ENCODE peak calls at places on chromosomes 3 and 15, in seven cellular contexts. One of them, this sample, is unnamed.
A peak's percentile ranks its signal among the peaks of the same experiment; 100 is the strongest.

GRCh38 chr3:133384331-133385027 is 15.4 kb upstream of the BFSP2 start:
- DNase-seq in IMR-90: peak; percentile 65
- DNase-seq in neural progenitor cell: peak; percentile 88
- DNase-seq in tibial artery: no peak
- DNase-seq in dorsolateral prefrontal cortex: peak; percentile 73
- DNase-seq in heart left ventricle: peak; percentile 45
- DNase-seq in psoas muscle: peak; percentile 81
- DNase-seq in this sample: peak; percentile 72

GRCh38 chr3:11509175-11510000 is 134.3 kb downstream of the VGLL4 start:
- DNase-seq in neural progenitor cell: peak; percentile 60
- DNase-seq in dorsolateral prefrontal cortex: peak; percentile 53
- DNase-seq in heart left ventricle: peak; percentile 68
- DNase-seq in IMR-90: peak; percentile 96
- DNase-seq in tibial artery: peak; percentile 93
- DNase-seq in psoas muscle: peak; percentile 65
- DNase-seq in this sample: peak; percentile 90

GRCh38 chr3:149816326-149816725 is 3.3 kb downstream of the RNF13 start:
- DNase-seq in neural progenitor cell: no peak
- DNase-seq in psoas muscle: no peak
- DNase-seq in IMR-90: no peak
- DNase-seq in heart left ventricle: no peak
- DNase-seq in tibial artery: no peak
- DNase-seq in dorsolateral prefrontal cortex: no peak
- DNase-seq in this sample: no peak

GRCh38 chr15:63042879-63043340 is 363 bp downstream of the TPM1 start:
- DNase-seq in psoas muscle: no peak
- DNase-seq in heart left ventricle: no peak
- DNase-seq in tibial artery: no peak
- DNase-seq in dorsolateral prefrontal cortex: no peak
- DNase-seq in IMR-90: no peak
- DNase-seq in neural progenitor cell: peak; percentile 39
- DNase-seq in this sample: no peak

GRCh38 chr3:133722935-133723334 is 23.3 kb upstream of the TF start:
- DNase-seq in IMR-90: no peak
- DNase-seq in heart left ventricle: no peak
- DNase-seq in psoas muscle: no peak
- DNase-seq in neural progenitor cell: no peak
- DNase-seq in tibial artery: no peak
- DNase-seq in dorsolateral prefrontal cortex: no peak
- DNase-seq in this sample: no peak

GRCh38 chr15:101615986-101616848 is 36.0 kb downstream of the TM2D3 start:
- DNase-seq in psoas muscle: peak; percentile 86
- DNase-seq in dorsolateral prefrontal cortex: no peak
- DNase-seq in tibial artery: no peak
- DNase-seq in IMR-90: peak; percentile 67
- DNase-seq in heart left ventricle: peak; percentile 61
- DNase-seq in neural progenitor cell: peak; percentile 83
- DNase-seq in this sample: peak; percentile 75

GRCh38 chr15:22890296-22890695 is 51.8 kb downstream of the NIPA2 start:
- DNase-seq in heart left ventricle: no peak
- DNase-seq in IMR-90: no peak
- DNase-seq in neural progenitor cell: no peak
- DNase-seq in psoas muscle: no peak
- DNase-seq in tibial artery: peak; percentile 24
- DNase-seq in dorsolateral prefrontal cortex: no peak
- DNase-seq in this sample: no peak

GRCh38 chr3:41710646-41711388 is 251.1 kb downstream of the ULK4 start:
- DNase-seq in heart left ventricle: no peak
- DNase-seq in neural progenitor cell: peak; percentile 25
- DNase-seq in psoas muscle: peak; percentile 51
- DNase-seq in tibial artery: no peak
- DNase-seq in dorsolateral prefrontal cortex: no peak
- DNase-seq in IMR-90: peak; percentile 83
- DNase-seq in this sample: peak; percentile 66

GRCh38 chr15:31440754-31441298 is 114.2 kb downstream of the KLF13 start:
- DNase-seq in neural progenitor cell: peak; percentile 51
- DNase-seq in dorsolateral prefrontal cortex: peak; percentile 38
- DNase-seq in heart left ventricle: peak; percentile 68
- DNase-seq in IMR-90: peak; percentile 27
- DNase-seq in psoas muscle: peak; percentile 80
- DNase-seq in tibial artery: peak; percentile 82
- DNase-seq in this sample: peak; percentile 29

GRCh38 chr15:54481819-54482218 is 503.6 kb downstream of the UNC13C start:
- DNase-seq in IMR-90: no peak
- DNase-seq in tibial artery: no peak
- DNase-seq in neural progenitor cell: no peak
- DNase-seq in heart left ventricle: no peak
- DNase-seq in dorsolateral prefrontal cortex: no peak
- DNase-seq in psoas muscle: no peak
- DNase-seq in this sample: no peak

GRCh38 chr3:143288944-143289343 is 169.4 kb downstream of the CHST2 start:
- DNase-seq in neural progenitor cell: no peak
- DNase-seq in tibial artery: no peak
- DNase-seq in heart left ventricle: no peak
- DNase-seq in psoas muscle: no peak
- DNase-seq in IMR-90: no peak
- DNase-seq in dorsolateral prefrontal cortex: no peak
- DNase-seq in this sample: no peak

GRCh38 chr3:186425788-186426730 is 64.0 kb upstream of the DGKG start:
- DNase-seq in IMR-90: peak; percentile 75
- DNase-seq in dorsolateral prefrontal cortex: no peak
- DNase-seq in tibial artery: no peak
- DNase-seq in heart left ventricle: no peak
- DNase-seq in psoas muscle: no peak
- DNase-seq in neural progenitor cell: peak; percentile 18
- DNase-seq in this sample: peak; percentile 25

GRCh38 chr3:48641396-48641795 is 6.1 kb upstream of the SLC26A6 start:
- DNase-seq in heart left ventricle: no peak
- DNase-seq in IMR-90: no peak
- DNase-seq in neural progenitor cell: no peak
- DNase-seq in tibial artery: no peak
- DNase-seq in psoas muscle: no peak
- DNase-seq in dorsolateral prefrontal cortex: no peak
- DNase-seq in this sample: no peak

GRCh38 chr3:128483657-128484403 is 9.2 kb downstream of the GATA2 start:
- DNase-seq in psoas muscle: peak; percentile 40
- DNase-seq in heart left ventricle: no peak
- DNase-seq in tibial artery: no peak
- DNase-seq in dorsolateral prefrontal cortex: no peak
- DNase-seq in neural progenitor cell: peak; percentile 63
- DNase-seq in IMR-90: no peak
- DNase-seq in this sample: no peak

GRCh38 chr3:143068059-143068458 is 51.5 kb upstream of the CHST2 start:
- DNase-seq in dorsolateral prefrontal cortex: no peak
- DNase-seq in heart left ventricle: no peak
- DNase-seq in tibial artery: no peak
- DNase-seq in neural progenitor cell: no peak
- DNase-seq in IMR-90: no peak
- DNase-seq in psoas muscle: no peak
- DNase-seq in this sample: no peak

GRCh38 chr3:196159952-196160804 is 51.0 kb downstream of the ZDHHC19 start:
- DNase-seq in dorsolateral prefrontal cortex: no peak
- DNase-seq in tibial artery: peak; percentile 68
- DNase-seq in IMR-90: peak; percentile 93
- DNase-seq in psoas muscle: peak; percentile 48
- DNase-seq in neural progenitor cell: no peak
- DNase-seq in heart left ventricle: peak; percentile 31
- DNase-seq in this sample: peak; percentile 59

GRCh38 chr15:90838066-90838465 is 30.3 kb upstream of the FURIN start:
- DNase-seq in heart left ventricle: no peak
- DNase-seq in dorsolateral prefrontal cortex: no peak
- DNase-seq in IMR-90: no peak
- DNase-seq in neural progenitor cell: no peak
- DNase-seq in tibial artery: no peak
- DNase-seq in psoas muscle: no peak
- DNase-seq in this sample: no peak

GRCh38 chr3:154334973-154335420 is 10.7 kb upstream of the DHX36 start:
- DNase-seq in tibial artery: no peak
- DNase-seq in neural progenitor cell: peak; percentile 41
- DNase-seq in IMR-90: peak; percentile 53
- DNase-seq in dorsolateral prefrontal cortex: no peak
- DNase-seq in psoas muscle: no peak
- DNase-seq in heart left ventricle: no peak
- DNase-seq in this sample: peak; percentile 62

GRCh38 chr3:157532529-157533297 is 29.5 kb upstream of the VEPH1 start:
- DNase-seq in IMR-90: peak; percentile 92
- DNase-seq in neural progenitor cell: peak; percentile 86
- DNase-seq in tibial artery: no peak
- DNase-seq in heart left ventricle: no peak
- DNase-seq in psoas muscle: no peak
- DNase-seq in dorsolateral prefrontal cortex: no peak
- DNase-seq in this sample: peak; percentile 95

GRCh38 chr3:187974857-187975257 is 179.1 kb upstream of the LPP start:
- DNase-seq in IMR-90: no peak
- DNase-seq in tibial artery: no peak
- DNase-seq in heart left ventricle: no peak
- DNase-seq in psoas muscle: no peak
- DNase-seq in neural progenitor cell: no peak
- DNase-seq in dorsolateral prefrontal cortex: no peak
- DNase-seq in this sample: no peak
- TF ChIP-seq CTCF in IMR-90: no peak
- TF ChIP-seq CTCF in tibial artery: no peak
- TF ChIP-seq CTCF in heart left ventricle: no peak
- TF ChIP-seq CTCF in psoas muscle: peak; percentile 18
- TF ChIP-seq CTCF in neural progenitor cell: no peak
- TF ChIP-seq CTCF in dorsolateral prefrontal cortex: no peak
- TF ChIP-seq CTCF in this sample: no peak

DNA sequence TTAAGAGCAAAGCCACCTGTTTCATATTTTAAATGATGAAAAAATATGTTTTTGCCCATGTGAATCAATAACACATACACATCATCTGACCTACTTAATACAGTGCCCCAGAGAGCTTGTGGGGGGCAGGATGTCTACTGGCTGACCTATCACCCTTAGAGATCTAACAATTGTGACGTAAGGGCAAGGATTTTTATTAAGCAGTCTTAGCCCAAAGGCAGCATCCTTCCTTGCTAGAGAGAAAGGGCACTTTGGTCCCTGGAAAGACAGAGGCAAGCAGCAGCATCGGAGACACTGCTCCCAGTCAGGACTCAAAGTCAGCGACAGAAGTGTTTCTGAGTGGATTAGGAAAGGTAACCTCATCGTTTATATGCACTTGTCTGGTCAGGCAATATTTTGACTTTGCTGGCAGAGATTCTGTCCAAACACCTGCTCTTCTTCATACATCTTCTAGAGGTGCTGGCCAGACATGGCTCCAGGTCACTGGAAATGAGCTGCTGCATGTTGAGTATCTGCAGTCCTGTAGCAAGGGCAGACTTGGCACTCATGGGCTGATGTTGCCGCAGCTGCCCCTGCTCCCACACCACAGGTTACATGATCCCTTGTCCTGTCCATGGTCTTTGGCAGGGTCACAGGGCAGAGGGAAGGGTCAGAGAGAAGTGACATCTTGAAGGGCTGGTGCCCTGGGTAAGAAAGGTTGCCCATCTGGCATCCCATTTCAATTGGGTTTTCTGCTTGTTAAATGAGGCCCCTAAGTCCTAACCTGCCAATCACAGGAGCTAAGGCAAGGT is 1.8 kb downstream of the CXCR6 start:
- DNase-seq in neural progenitor cell: no peak
- DNase-seq in tibial artery: peak; percentile 45
- DNase-seq in dorsolateral prefrontal cortex: no peak
- DNase-seq in IMR-90: no peak
- DNase-seq in psoas muscle: no peak
- DNase-seq in heart left ventricle: no peak
- DNase-seq in this sample: no peak
- H3K4me3 ChIP-seq in neural progenitor cell: no peak overlapping the region
- H3K4me3 ChIP-seq in tibial artery: no peak overlapping the region
- H3K4me3 ChIP-seq in dorsolateral prefrontal cortex: no peak overlapping the region
- H3K4me3 ChIP-seq in IMR-90: no peak overlapping the region
- H3K4me3 ChIP-seq in psoas muscle: no peak overlapping the region
- H3K4me3 ChIP-seq in heart left ventricle: no peak overlapping the region
- H3K4me3 ChIP-seq in this sample: no peak overlapping the region

GRCh38 chr3:177830411-177830849 is 633.1 kb upstream of the TBL1XR1 start:
- DNase-seq in IMR-90: peak; percentile 71
- DNase-seq in heart left ventricle: no peak
- DNase-seq in psoas muscle: no peak
- DNase-seq in tibial artery: no peak
- DNase-seq in neural progenitor cell: no peak
- DNase-seq in dorsolateral prefrontal cortex: no peak
- DNase-seq in this sample: peak; percentile 93

GRCh38 chr3:177824841-177825240 is 627.6 kb upstream of the TBL1XR1 start:
- DNase-seq in dorsolateral prefrontal cortex: peak; percentile 39
- DNase-seq in psoas muscle: no peak
- DNase-seq in neural progenitor cell: no peak
- DNase-seq in heart left ventricle: no peak
- DNase-seq in tibial artery: no peak
- DNase-seq in IMR-90: no peak
- DNase-seq in this sample: no peak

GRCh38 chr3:177826253-177826652 is 629.0 kb upstream of the TBL1XR1 start:
- DNase-seq in tibial artery: no peak
- DNase-seq in psoas muscle: no peak
- DNase-seq in dorsolateral prefrontal cortex: no peak
- DNase-seq in IMR-90: no peak
- DNase-seq in neural progenitor cell: no peak
- DNase-seq in heart left ventricle: no peak
- DNase-seq in this sample: no peak

GRCh38 chr3:177824190-177824786 is 627.0 kb upstream of the TBL1XR1 start:
- DNase-seq in heart left ventricle: peak; percentile 39
- DNase-seq in neural progenitor cell: peak; percentile 44
- DNase-seq in dorsolateral prefrontal cortex: no peak
- DNase-seq in psoas muscle: peak; percentile 78
- DNase-seq in IMR-90: peak; percentile 55
- DNase-seq in tibial artery: peak; percentile 85
- DNase-seq in this sample: peak; percentile 90

GRCh38 chr3:177827517-177828249 is 630.4 kb upstream of the TBL1XR1 start:
- DNase-seq in neural progenitor cell: no peak
- DNase-seq in IMR-90: peak; percentile 91
- DNase-seq in psoas muscle: no peak
- DNase-seq in tibial artery: no peak
- DNase-seq in heart left ventricle: no peak
- DNase-seq in dorsolateral prefrontal cortex: no peak
- DNase-seq in this sample: peak; percentile 88
- TF ChIP-seq CTCF in neural progenitor cell: no peak
- TF ChIP-seq CTCF in IMR-90: no peak
- TF ChIP-seq CTCF in psoas muscle: no peak
- TF ChIP-seq CTCF in tibial artery: no peak
- TF ChIP-seq CTCF in heart left ventricle: no peak
- TF ChIP-seq CTCF in dorsolateral prefrontal cortex: no peak
- TF ChIP-seq CTCF in this sample: no peak

DNA sequence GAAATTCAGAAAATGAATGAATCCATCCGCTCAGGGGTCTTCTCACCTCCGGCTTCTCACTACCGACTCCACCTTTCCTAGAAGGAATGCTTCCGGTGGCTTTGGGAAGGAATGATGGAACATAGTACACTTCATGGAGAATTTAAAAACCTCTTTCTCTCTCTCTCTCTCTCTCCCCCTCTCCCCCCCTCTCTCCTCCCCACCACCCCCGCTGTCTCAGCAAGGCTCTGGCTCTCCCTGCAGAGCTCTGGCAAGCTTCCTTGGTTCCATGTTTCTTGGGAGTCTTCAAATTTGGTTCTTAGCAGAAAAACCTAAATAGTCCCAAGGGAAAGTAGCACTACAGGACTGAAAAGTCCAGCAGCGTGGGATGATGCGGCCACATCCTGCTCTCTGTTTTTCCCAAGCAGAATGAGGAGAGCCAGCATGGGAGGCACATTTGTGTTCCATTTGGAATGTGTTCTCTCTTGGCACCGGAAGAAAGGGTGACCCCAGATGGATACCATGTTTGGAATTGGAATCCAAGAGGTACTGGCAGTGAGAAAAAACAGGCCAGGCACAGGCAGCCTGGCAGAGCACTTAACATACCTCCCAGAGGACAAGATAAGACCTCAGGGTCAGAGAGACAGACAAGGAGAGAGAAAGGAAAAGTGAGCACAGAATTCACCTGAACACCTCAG is at the start of gene POPDC2:
- DNase-seq in psoas muscle: peak; percentile 52
- DNase-seq in tibial artery: no peak
- DNase-seq in heart left ventricle: peak; percentile 76
- DNase-seq in neural progenitor cell: no peak
- DNase-seq in dorsolateral prefrontal cortex: no peak
- DNase-seq in IMR-90: no peak
- DNase-seq in this sample: peak; percentile 78
- H3K4me3 ChIP-seq in psoas muscle: peak within 1 kb of the TSS; percentile 71
- H3K4me3 ChIP-seq in tibial artery: no peak within 1 kb of the TSS
- H3K4me3 ChIP-seq in heart left ventricle: peak within 1 kb of the TSS; percentile 55
- H3K4me3 ChIP-seq in neural progenitor cell: no peak within 1 kb of the TSS
- H3K4me3 ChIP-seq in dorsolateral prefrontal cortex: no peak within 1 kb of the TSS
- H3K4me3 ChIP-seq in IMR-90: no peak within 1 kb of the TSS
- H3K4me3 ChIP-seq in this sample: no peak within 1 kb of the TSS